ENCODE peak calls at places on chromosomes 16 and 17, in ten cellular contexts. O is effector memory CD4-positive, alpha-beta T cell; H is cardiac muscle cell; P is body of pancreas; K is CD8-positive, alpha-beta T cell; D is endodermal cell; T is neuronal stem cell; I is IMR-90; G is GM23248; Q is SJCRH30. E is an unnamed sample. For H3K4me1, the result is how much of the 10 kb centered on the place peaks cover.

GRCh38 chr17:31580331-31581021 is 189.0 kb downstream of the RAB11FIP4 start:
- DNase-seq in I (peak), T (no peak), K (no peak), H (no peak), O (no peak), G (peak), D (no peak), P (peak), Q (no peak), E (peak)

GRCh38 chr16:1645914-1646525 is 32.1 kb upstream of the JPT2 start:
- DNase-seq in G (peak), I (peak), P (no peak), T (no peak), H (no peak), K (peak), Q (peak), O (no peak), D (peak), E (peak)

GRCh38 chr16:75251280-75252048 is at the start of gene BCAR1:
- DNase-seq in K (no peak), O (no peak), D (peak), I (peak), G (peak), H (peak), P (peak), Q (peak), T (peak), E (peak)

GRCh38 chr17:30310562-30310961 is 18.8 kb upstream of the BLMH start:
- DNase-seq in Q (no peak), T (no peak), O (no peak), D (no peak), I (no peak), H (no peak), G (no peak), K (no peak), P (no peak), E (no peak)

GRCh38 chr16:65111306-65111705 is 10.6 kb downstream of the CDH11 start:
- DNase-seq in H (no peak), T (no peak), Q (peak), D (no peak), G (no peak), O (no peak), I (no peak), K (no peak), P (no peak), E (no peak)

GRCh38 chr17:66169839-66170238 is 22.1 kb downstream of the CEP112 start:
- DNase-seq in Q (no peak), O (no peak), K (no peak), T (no peak), H (no peak), D (no peak), G (no peak), P (no peak), I (no peak), E (no peak)

GRCh38 chr16:30032083-30032819 is 1.2 kb upstream of the TLCD3B start:
- DNase-seq in G (peak), K (peak), Q (peak), D (peak), I (peak), P (peak), T (peak), O (peak), H (peak), E (peak)

GRCh38 chr17:1109606-1110523 is 69.9 kb downstream of the ABR start:
- DNase-seq in D (peak), Q (no peak), T (no peak), H (peak), K (peak), G (no peak), I (no peak), P (no peak), O (no peak), E (no peak)

GRCh38 chr16:56615353-56615752 is 7.0 kb downstream of the MT2A start:
- DNase-seq in O (no peak), Q (no peak), G (peak), H (no peak), I (peak), D (no peak), P (no peak), K (no peak), T (no peak), E (peak)

GRCh38 chr17:38922538-38923291 is 2.7 kb upstream of the LASP1NB start:
- DNase-seq in T (peak), O (no peak), Q (peak), P (peak), H (no peak), I (peak), D (peak), G (peak), K (no peak), E (peak)

GRCh38 chr17:48047113-48047740 is 932 bp upstream of the NFE2L1 start:
- DNase-seq in P (no peak), Q (no peak), I (no peak), T (no peak), G (no peak), H (no peak), D (peak), K (no peak), O (no peak), E (no peak)
- H3K4me1 ChIP-seq in P (half or more), Q (half or more), I (under half), T (under half), G (under half), H (under half), D (under half), K (under half), O (under half), E (under half)

DNA sequence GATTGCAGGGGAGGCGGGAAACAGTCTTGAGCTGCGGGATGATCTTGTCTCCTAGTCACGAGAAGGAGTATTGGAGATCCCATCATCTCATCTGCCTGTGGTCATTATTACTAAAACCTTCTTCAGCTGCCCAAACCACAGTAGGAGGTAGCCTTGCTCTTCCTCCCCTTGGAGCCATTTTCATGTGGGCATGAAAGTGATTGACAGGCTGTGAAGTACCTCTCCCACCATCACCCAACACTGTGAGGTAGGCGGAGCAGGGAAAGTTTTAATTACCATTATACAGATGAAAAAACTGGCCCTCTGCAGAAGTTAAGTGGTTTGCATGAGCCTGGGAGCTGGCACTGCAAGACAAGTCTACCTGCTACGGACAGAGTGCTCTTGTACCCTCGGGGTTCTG is 237.3 kb downstream of the MSI2 start:
- DNase-seq in Q (no peak), K (no peak), D (no peak), H (no peak), G (no peak), O (no peak), T (no peak), I (no peak), P (no peak), E (no peak)
- H3K27ac ChIP-seq in Q (no peak), K (no peak), D (no peak), H (no peak), G (no peak), O (no peak), T (no peak), I (no peak), P (no peak), E (no peak)

GRCh38 chr16:15523939-15524338 is 89.6 kb downstream of the BMERB1 start:
- DNase-seq in T (no peak), G (no peak), O (no peak), Q (no peak), P (no peak), I (peak), D (no peak), H (no peak), K (no peak), E (no peak)

GRCh38 chr16:15521390-15521757 is 87.0 kb downstream of the BMERB1 start:
- DNase-seq in Q (no peak), T (no peak), P (no peak), K (no peak), O (no peak), D (no peak), H (no peak), I (no peak), G (no peak), E (no peak)

GRCh38 chr16:15519767-15520166 is 85.4 kb downstream of the BMERB1 start:
- DNase-seq in G (no peak), K (no peak), P (no peak), Q (no peak), O (no peak), T (no peak), I (no peak), H (no peak), D (no peak), E (no peak)

GRCh38 chr16:15523092-15523541 is 88.7 kb downstream of the BMERB1 start:
- DNase-seq in T (no peak), G (no peak), H (no peak), Q (no peak), I (no peak), O (no peak), P (peak), K (no peak), D (no peak), E (no peak)

DNA sequence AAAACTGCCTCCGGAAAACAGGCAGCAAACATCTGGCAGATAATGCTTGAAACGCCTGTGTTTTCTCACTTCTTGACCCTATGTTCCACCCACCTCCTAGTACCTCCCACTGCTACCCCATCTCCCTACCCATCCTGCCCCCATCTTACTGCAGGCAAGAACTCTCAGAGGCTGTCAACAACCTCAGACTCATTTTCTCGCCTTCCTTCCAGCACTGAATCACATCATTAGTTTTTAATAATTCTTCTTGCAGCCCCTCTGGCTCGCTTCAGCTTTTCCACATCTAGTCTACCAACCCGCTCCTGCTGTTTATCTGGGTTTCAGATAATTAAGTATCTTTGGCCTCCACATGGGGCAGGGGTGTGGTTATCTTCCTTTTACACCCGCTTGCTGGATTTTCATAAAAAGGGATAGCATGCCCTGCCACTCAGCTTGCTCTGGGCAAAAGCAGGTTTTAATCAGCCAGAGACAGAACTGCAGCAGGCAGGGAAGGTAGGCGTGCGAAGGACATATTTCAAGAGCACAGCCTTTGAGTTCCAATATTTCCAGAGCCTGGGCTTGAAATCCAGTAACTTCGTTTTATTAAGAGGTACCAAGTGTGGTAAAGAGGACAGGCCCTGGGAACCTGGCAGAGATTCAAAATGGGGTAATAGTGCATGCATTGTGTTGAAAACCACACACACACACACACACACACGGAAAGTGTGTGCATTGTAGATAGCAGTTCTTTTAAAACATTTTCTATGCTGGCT is 87.5 kb downstream of the BMERB1 start:
- DNase-seq in O (no peak), D (no peak), T (no peak), H (no peak), K (no peak), Q (peak), G (no peak), P (peak), I (no peak), E (no peak)
- H3K4me1 ChIP-seq in O (under half), D (under half), T (under half), H (under half), K (under half), Q (under half), G (under half), P (under half), I (under half), E (under half)

DNA sequence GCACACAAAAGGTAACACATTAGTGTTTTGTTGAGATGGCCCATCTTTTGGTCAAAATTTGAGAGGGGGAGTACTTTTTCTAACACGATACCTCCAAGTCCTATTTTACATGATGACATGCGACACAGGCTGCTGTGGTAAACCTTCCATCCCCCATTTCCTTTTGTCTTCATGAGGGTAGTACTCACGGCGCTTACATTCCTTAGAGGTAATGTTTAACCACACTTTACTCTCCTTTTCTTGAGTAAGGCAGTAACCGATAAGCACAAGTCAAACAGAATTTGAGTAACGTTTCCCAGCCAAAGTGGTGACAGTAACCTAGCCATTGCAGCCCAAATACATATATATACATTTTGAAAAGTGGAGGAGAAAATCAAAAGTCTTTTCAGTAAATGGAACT is 35.8 kb upstream of the PITPNM3 start:
- DNase-seq in H (no peak), T (no peak), P (no peak), G (peak), Q (no peak), I (peak), O (no peak), K (no peak), D (no peak), E (peak)
- H3K27ac ChIP-seq in H (no peak), T (no peak), P (no peak), G (peak), Q (no peak), I (no peak), O (no peak), K (no peak), D (no peak), E (peak)

DNA sequence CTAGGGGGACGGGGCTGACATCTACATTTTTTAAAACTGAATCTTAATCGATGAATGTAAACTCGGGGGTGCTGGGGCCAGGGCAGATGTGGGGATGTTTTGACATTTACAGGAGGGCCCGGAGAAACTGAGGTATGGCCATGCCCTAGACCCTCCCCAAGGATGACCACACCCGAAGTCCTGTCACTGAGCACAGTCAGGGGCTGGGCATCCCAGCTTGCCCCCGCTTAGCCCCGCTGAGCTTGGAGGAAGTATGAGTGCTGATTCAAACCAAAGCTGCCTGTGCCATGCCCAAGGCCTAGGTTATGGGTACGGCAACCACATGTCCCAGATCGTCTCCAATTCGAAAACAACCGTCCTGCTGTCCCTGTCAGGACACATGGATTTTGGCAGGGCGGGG is 21.4 kb downstream of the ADAM11 start:
- DNase-seq in G (no peak), K (no peak), I (no peak), H (no peak), P (no peak), Q (no peak), T (no peak), D (peak), O (no peak), E (no peak)
- H3K4me1 ChIP-seq in G (under half), K (under half), I (under half), H (under half), P (under half), Q (under half), T (under half), D (under half), O (under half), E (under half)

GRCh38 chr17:8117980-8118768 is at the start of gene ALOXE3:
- DNase-seq in D (peak), I (peak), Q (no peak), G (peak), P (peak), H (no peak), K (peak), O (peak), T (peak), E (peak)
- H3K27ac ChIP-seq in D (no peak), I (no peak), Q (no peak), G (peak), P (peak), H (peak), K (peak), O (peak), T (peak), E (peak)